ENCODE peak calls at places on chromosome 22, in four cellular contexts. O, X, T and Q are unnamed samples.

GRCh38 chr22:36365020-36365411 is 22.8 kb downstream of the MYH9 start:
- DNase-seq in T (peak), O (peak), X (peak), Q (peak)

GRCh38 chr22:44819966-44820631 is 67.7 kb downstream of the ARHGAP8 start:
- DNase-seq in T (no peak), X (no peak), O (no peak), Q (peak)

GRCh38 chr22:37197451-37198289 is 9.6 kb upstream of the C1QTNF6 start:
- DNase-seq in X (no peak), T (no peak), O (no peak), Q (no peak)

GRCh38 chr22:46053563-46054090 is 76.7 kb upstream of the WNT7B start:
- DNase-seq in O (no peak), T (peak), X (peak), Q (peak)

GRCh38 chr22:37485006-37485713 is 1.0 kb downstream of the MFNG start:
- DNase-seq in X (no peak), O (no peak), T (peak), Q (no peak)

GRCh38 chr22:37808294-37808657 is 542 bp downstream of the GCAT start:
- DNase-seq in X (no peak), O (no peak), T (no peak), Q (no peak)

GRCh38 chr22:36977947-36978660 is 41.1 kb downstream of the TST start:
- DNase-seq in O (peak), X (peak), T (peak), Q (peak)

GRCh38 chr22:20444325-20444724 is 6.7 kb upstream of the SCARF2 start:
- DNase-seq in O (no peak), T (no peak), X (no peak), Q (no peak)

GRCh38 chr22:38218661-38219331 is 17.0 kb downstream of the MAFF start:
- DNase-seq in O (peak), T (no peak), X (no peak), Q (no peak)

GRCh38 chr22:20268350-20269012 is 363 bp upstream of the RTN4R start:
- DNase-seq in O (no peak), T (peak), X (peak), Q (peak)

GRCh38 chr22:22086501-22087158 is 104.0 kb upstream of the TOP3B start:
- DNase-seq in O (no peak), T (no peak), X (no peak), Q (no peak)